ENCODE peak calls at places on chromosomes 1 and 21, in six cellular contexts. F, Z, X, L, D and G are unnamed samples. For H3K27me3 and H3K4me1, the result is how much of the 10 kb centered on the place peaks cover.

GRCh38 chr1:54490361-54491248 is 57.4 kb upstream of the ACOT11 start:
- DNase-seq in F (no peak), Z (no peak), X (peak), L (no peak), D (peak), G (peak)

GRCh38 chr21:44926364-44927101 is 5.8 kb upstream of the ITGB2 start:
- DNase-seq in F (no peak), Z (no peak), X (no peak), L (no peak), D (no peak), G (no peak)

GRCh38 chr1:115595279-115596079 is 46.3 kb upstream of the VANGL1 start:
- DNase-seq in F (peak), Z (peak), X (peak), L (peak), D (peak), G (peak)

GRCh38 chr1:41623736-41624135 is 139.3 kb upstream of the EDN2 start:
- DNase-seq in F (no peak), Z (no peak), X (no peak), L (peak), D (no peak), G (no peak)

GRCh38 chr1:82401116-82401515 is 600.4 kb downstream of the ADGRL2 start:
- DNase-seq in F (no peak), Z (no peak), X (no peak), L (no peak), D (no peak), G (no peak)

GRCh38 chr1:155940531-155940992 is 876 bp upstream of the RXFP4 start:
- DNase-seq in F (no peak), Z (peak), X (peak), L (peak), D (peak), G (peak)

GRCh38 chr1:181128592-181129497 is 40.3 kb downstream of the IER5 start:
- DNase-seq in F (no peak), Z (no peak), X (no peak), L (no peak), D (no peak), G (no peak)

GRCh38 chr1:161180643-161181042 is 3.3 kb upstream of the B4GALT3 start:
- DNase-seq in F (no peak), Z (peak), X (no peak), L (no peak), D (no peak), G (no peak)

GRCh38 chr1:202852163-202852904 is 36.6 kb downstream of the RABIF start:
- DNase-seq in F (no peak), Z (peak), X (peak), L (no peak), D (peak), G (no peak)

GRCh38 chr1:28526886-28527285 is 21.0 kb downstream of the RCC1 start:
- DNase-seq in F (no peak), Z (no peak), X (no peak), L (no peak), D (peak), G (no peak)

GRCh38 chr21:26849428-26850115 is 4.4 kb upstream of the ADAMTS1 start:
- DNase-seq in F (no peak), Z (peak), X (peak), L (no peak), D (no peak), G (no peak)

GRCh38 chr1:25653558-25653957 is 37.0 kb downstream of the MAN1C1 start:
- DNase-seq in F (no peak), Z (no peak), X (no peak), L (no peak), D (no peak), G (no peak)

GRCh38 chr21:42250422-42251403 is 31.8 kb downstream of the ABCG1 start:
- DNase-seq in F (no peak), Z (no peak), X (no peak), L (no peak), D (no peak), G (no peak)

GRCh38 chr1:108884968-108885367 is 8.2 kb downstream of the GPSM2 start:
- DNase-seq in F (no peak), Z (no peak), X (no peak), L (no peak), D (no peak), G (no peak)

GRCh38 chr1:163173121-163173520 is 29.6 kb downstream of the RGS5 start:
- DNase-seq in F (no peak), Z (peak), X (no peak), L (no peak), D (no peak), G (no peak)

GRCh38 chr1:9194024-9194423 is 40.5 kb upstream of the H6PD start:
- DNase-seq in F (no peak), Z (no peak), X (no peak), L (no peak), D (no peak), G (no peak)

GRCh38 chr1:41773842-41774241 is 144.9 kb downstream of the HIVEP3 start:
- DNase-seq in F (no peak), Z (no peak), X (no peak), L (no peak), D (no peak), G (no peak)

GRCh38 chr1:193181526-193181925 is 4.9 kb downstream of the B3GALT2 start:
- DNase-seq in F (no peak), Z (no peak), X (no peak), L (no peak), D (no peak), G (no peak)

GRCh38 chr1:197838836-197839235 is 63.6 kb upstream of the DENND1B start:
- DNase-seq in F (no peak), Z (peak), X (no peak), L (no peak), D (no peak), G (no peak)

GRCh38 chr1:163794551-163794950 is 472.8 kb downstream of the NUF2 start:
- DNase-seq in F (no peak), Z (no peak), X (no peak), L (no peak), D (no peak), G (no peak)

GRCh38 chr1:7221823-7222462 is 436.7 kb downstream of the CAMTA1 start:
- DNase-seq in F (no peak), Z (no peak), X (no peak), L (no peak), D (no peak), G (no peak)

GRCh38 chr1:7248402-7248805 is 463.1 kb downstream of the CAMTA1 start:
- DNase-seq in F (no peak), Z (no peak), X (no peak), L (no peak), D (no peak), G (no peak)

GRCh38 chr1:204295666-204296065 is 64.1 kb downstream of the PLEKHA6 start:
- DNase-seq in F (no peak), Z (peak), X (no peak), L (no peak), D (no peak), G (peak)

GRCh38 chr1:211247921-211248320 is 11.2 kb upstream of the RCOR3 start:
- DNase-seq in F (no peak), Z (no peak), X (no peak), L (no peak), D (no peak), G (no peak)

GRCh38 chr1:27397749-27398148 is 5.3 kb downstream of the GPR3 start:
- DNase-seq in F (no peak), Z (no peak), X (no peak), L (no peak), D (no peak), G (peak)

GRCh38 chr21:27802816-27803475 is 836.1 kb upstream of the ADAMTS5 start:
- DNase-seq in F (no peak), Z (peak), X (peak), L (peak), D (peak), G (no peak)

GRCh38 chr1:200242379-200243041 is 167.3 kb downstream of the ZNF281 start:
- DNase-seq in F (no peak), Z (peak), X (no peak), L (no peak), D (no peak), G (no peak)

GRCh38 chr1:100539836-100540536 is 2.0 kb downstream of the GPR88 start:
- DNase-seq in F (peak), Z (peak), X (no peak), L (peak), D (peak), G (no peak)

GRCh38 chr1:14954210-14954609 is 199.3 kb upstream of the TMEM51 start:
- DNase-seq in F (no peak), Z (peak), X (no peak), L (no peak), D (no peak), G (no peak)

GRCh38 chr1:193070942-193071341 is 11.5 kb downstream of the RO60 start:
- DNase-seq in F (no peak), Z (no peak), X (no peak), L (no peak), D (no peak), G (no peak)

GRCh38 chr1:201946224-201946908 is at the start of gene LMOD1:
- DNase-seq in F (peak), Z (peak), X (peak), L (peak), D (peak), G (peak)

GRCh38 chr1:27102707-27103468 is 52.0 kb downstream of the SLC9A1 start:
- DNase-seq in F (peak), Z (peak), X (peak), L (peak), D (peak), G (peak)

GRCh38 chr1:242008788-242009500 is 10.0 kb upstream of the MAP1LC3C start:
- DNase-seq in F (no peak), Z (no peak), X (no peak), L (no peak), D (no peak), G (no peak)

GRCh38 chr1:31183126-31183525 is 56.6 kb downstream of the NKAIN1 start:
- DNase-seq in F (no peak), Z (no peak), X (no peak), L (no peak), D (no peak), G (no peak)

GRCh38 chr1:240486596-240486995 is 125.4 kb downstream of the GREM2 start:
- DNase-seq in F (no peak), Z (no peak), X (no peak), L (no peak), D (no peak), G (no peak)

GRCh38 chr21:39111928-39112327 is 71.3 kb downstream of the PSMG1 start:
- DNase-seq in F (no peak), Z (peak), X (no peak), L (no peak), D (no peak), G (no peak)

GRCh38 chr21:44012474-44013379 is 618 bp downstream of the TRAPPC10 start:
- DNase-seq in F (peak), Z (peak), X (peak), L (peak), D (peak), G (peak)

GRCh38 chr1:222618001-222618879 is at the start of gene MIA3:
- DNase-seq in F (peak), Z (peak), X (peak), L (peak), D (peak), G (peak)

GRCh38 chr1:222622765-222623164 is 4.9 kb downstream of the MIA3 start:
- DNase-seq in F (no peak), Z (no peak), X (no peak), L (no peak), D (no peak), G (no peak)

GRCh38 chr1:222623458-222623857 is 5.6 kb downstream of the MIA3 start:
- DNase-seq in F (no peak), Z (no peak), X (no peak), L (no peak), D (no peak), G (no peak)

GRCh38 chr1:222618880-222619321 is 1.0 kb downstream of the MIA3 start:
- DNase-seq in F (peak), Z (peak), X (peak), L (peak), D (peak), G (peak)

GRCh38 chr1:222620566-222620965 is 2.7 kb downstream of the MIA3 start:
- DNase-seq in F (no peak), Z (no peak), X (no peak), L (no peak), D (no peak), G (no peak)
- H3K27me3 ChIP-seq in F (under half), Z (under half), X (under half), L (under half), D (under half), G (under half)

GRCh38 chr1:51192213-51192843 is 43.7 kb upstream of the RNF11 start:
- DNase-seq in F (peak), Z (peak), X (peak), L (peak), D (peak), G (peak)
- TF ChIP-seq CTCF in F (peak), Z (peak), X (peak), L (peak), D (peak), G (peak)

DNA sequence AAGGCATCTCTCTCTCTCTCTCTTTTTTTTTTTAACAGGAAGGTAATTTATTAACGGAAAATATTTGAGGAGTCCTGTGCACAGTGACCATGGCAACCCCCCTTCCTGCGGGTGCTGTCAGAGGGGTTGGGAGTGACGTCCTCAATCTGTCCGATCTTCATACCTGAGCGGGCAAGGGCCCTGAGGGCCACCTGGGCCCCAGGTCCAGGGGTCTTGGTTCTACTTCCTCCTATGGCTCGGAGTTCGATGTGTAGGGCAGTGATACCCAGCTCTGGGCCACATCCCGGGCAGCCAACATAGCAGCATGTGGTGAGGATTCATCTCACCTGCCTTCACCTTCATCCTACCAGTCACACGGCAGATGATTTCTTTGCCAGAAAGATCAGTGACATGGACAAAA is 11.0 kb downstream of the MAPKAPK2 start:
- DNase-seq in F (no peak), Z (no peak), X (no peak), L (no peak), D (no peak), G (no peak)
- H3K4me1 ChIP-seq in F (half or more), Z (under half), X (under half), L (half or more), D (half or more), G (under half)

GRCh38 chr1:151721788-151722510 is 627 bp downstream of the RIIAD1 start:
- DNase-seq in F (no peak), Z (no peak), X (no peak), L (no peak), D (no peak), G (no peak)
- H3K27me3 ChIP-seq in F (under half), Z (under half), X (under half), L (under half), D (under half), G (under half)

GRCh38 chr1:91700332-91700731 is 185.6 kb downstream of the TGFBR3 start:
- DNase-seq in F (no peak), Z (peak), X (no peak), L (no peak), D (no peak), G (no peak)
- TF ChIP-seq CTCF in F (no peak), Z (peak), X (no peak), L (no peak), D (no peak), G (no peak)

GRCh38 chr1:36159614-36160387 is 3.8 kb downstream of the MAP7D1 start:
- DNase-seq in F (no peak), Z (no peak), X (no peak), L (no peak), D (no peak), G (no peak)
- H3K4me1 ChIP-seq in F (under half), Z (under half), X (under half), L (half or more), D (half or more), G (under half)

GRCh38 chr1:228455715-228456114 is 31.5 kb upstream of the RNF187 start:
- DNase-seq in F (no peak), Z (peak), X (no peak), L (no peak), D (no peak), G (no peak)

GRCh38 chr1:228454238-228454637 is 32.9 kb upstream of the RNF187 start:
- DNase-seq in F (no peak), Z (no peak), X (no peak), L (no peak), D (no peak), G (no peak)

GRCh38 chr1:228457396-228458176 is 29.6 kb upstream of the RNF187 start:
- DNase-seq in F (peak), Z (peak), X (peak), L (peak), D (peak), G (peak)

GRCh38 chr1:228457017-228457395 is 30.2 kb upstream of the RNF187 start:
- DNase-seq in F (no peak), Z (no peak), X (no peak), L (no peak), D (no peak), G (no peak)

GRCh38 chr1:228456252-228457016 is 30.7 kb upstream of the RNF187 start:
- DNase-seq in F (no peak), Z (no peak), X (no peak), L (no peak), D (no peak), G (no peak)
- H3K27me3 ChIP-seq in F (under half), Z (under half), X (under half), L (under half), D (under half), G (under half)

GRCh38 chr1:11358991-11359390 is 86.0 kb downstream of the UBIAD1 start:
- DNase-seq in F (no peak), Z (no peak), X (no peak), L (no peak), D (no peak), G (no peak)

GRCh38 chr1:11365744-11366387 is 92.9 kb downstream of the UBIAD1 start:
- DNase-seq in F (no peak), Z (no peak), X (no peak), L (no peak), D (no peak), G (no peak)

GRCh38 chr1:11364170-11364569 is 91.2 kb downstream of the UBIAD1 start:
- DNase-seq in F (no peak), Z (no peak), X (no peak), L (no peak), D (peak), G (no peak)
- TF ChIP-seq CTCF in F (no peak), Z (no peak), X (no peak), L (no peak), D (no peak), G (no peak)

DNA sequence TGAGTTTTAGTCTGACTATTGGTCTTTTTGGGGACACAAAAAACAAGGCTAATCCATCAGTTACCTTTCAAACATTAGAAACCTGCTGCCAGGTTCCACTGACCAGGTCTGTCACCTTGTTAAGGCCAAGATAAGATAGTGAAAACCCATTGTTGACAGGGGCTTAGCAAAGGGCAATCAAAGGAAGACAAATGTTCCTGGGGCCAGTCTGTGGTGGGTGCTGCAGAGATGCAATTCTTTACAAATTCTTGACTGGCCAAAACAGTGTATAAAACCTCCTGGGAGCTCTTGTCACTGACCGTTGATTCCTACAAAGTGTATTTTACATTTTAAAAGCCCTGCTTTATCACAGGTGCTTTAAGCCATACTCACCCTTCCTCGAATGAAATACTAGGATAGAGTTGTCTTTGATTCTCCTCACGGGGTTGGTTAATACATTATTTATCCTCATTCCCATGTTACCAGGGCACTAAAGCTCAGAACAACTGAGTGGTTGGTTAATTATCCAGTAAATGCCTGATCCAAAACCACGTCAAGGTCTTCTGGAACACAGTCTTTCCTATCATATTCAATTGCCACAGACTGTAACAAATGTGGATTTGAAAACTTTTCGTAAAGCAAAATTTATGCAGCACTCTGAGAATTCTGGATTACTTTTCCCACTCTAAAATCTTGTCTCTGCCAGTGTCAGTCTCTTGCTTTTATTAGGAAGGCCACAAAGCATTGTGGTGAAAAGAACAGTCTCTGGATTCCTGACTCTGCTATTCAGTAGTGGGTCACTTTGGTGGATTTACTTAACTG is 77.2 kb downstream of the NRIP1 start:
- DNase-seq in F (no peak), Z (no peak), X (no peak), L (no peak), D (no peak), G (no peak)
- H3K4me1 ChIP-seq in F (under half), Z (under half), X (under half), L (under half), D (under half), G (under half)

GRCh38 chr1:53430256-53430655 is 28.9 kb upstream of the DMRTB1 start:
- DNase-seq in F (no peak), Z (no peak), X (no peak), L (no peak), D (no peak), G (no peak)

GRCh38 chr1:53431244-53431643 is 28.0 kb upstream of the DMRTB1 start:
- DNase-seq in F (no peak), Z (no peak), X (no peak), L (no peak), D (no peak), G (no peak)

GRCh38 chr1:53435151-53435550 is 24.0 kb upstream of the DMRTB1 start:
- DNase-seq in F (no peak), Z (no peak), X (no peak), L (no peak), D (no peak), G (no peak)

GRCh38 chr1:53430779-53431178 is 28.4 kb upstream of the DMRTB1 start:
- DNase-seq in F (no peak), Z (no peak), X (no peak), L (no peak), D (no peak), G (no peak)

GRCh38 chr1:53431725-53432306 is 27.4 kb upstream of the DMRTB1 start:
- DNase-seq in F (no peak), Z (no peak), X (no peak), L (no peak), D (no peak), G (no peak)
- H3K27me3 ChIP-seq in F (under half), Z (under half), X (under half), L (under half), D (under half), G (under half)